ENCODE peak calls at places on chromosomes 6 and 20, in six cellular contexts. Z is heart left ventricle, W is heart right ventricle, P is psoas muscle, X is AG04450, N is epithelial cell of esophagus. Y is an unnamed sample.

GRCh38 chr20:51565741-51566140 is 23.2 kb upstream of the NFATC2 start:
- DNase-seq in Z (no peak), W (no peak), P (no peak), X (no peak), N (no peak), Y (no peak)

GRCh38 chr6:15588966-15589634 is 73.7 kb downstream of the DTNBP1 start:
- DNase-seq in Z (no peak), W (no peak), P (no peak), X (peak; percentile 43), N (peak; percentile 63), Y (no peak)

GRCh38 chr20:24589381-24589780 is 120.0 kb downstream of the SYNDIG1 start:
- DNase-seq in Z (no peak), W (no peak), P (no peak), X (no peak), N (no peak), Y (no peak)

GRCh38 chr6:112198582-112198981 is 55.8 kb downstream of the LAMA4 start:
- DNase-seq in Z (no peak), W (no peak), P (no peak), X (no peak), N (no peak), Y (no peak)

GRCh38 chr6:148438593-148438992 is 96.0 kb downstream of the SASH1 start:
- DNase-seq in Z (no peak), W (no peak), P (no peak), X (no peak), N (no peak), Y (no peak)

GRCh38 chr6:33329058-33329457 is 11.5 kb upstream of the ZBTB22 start:
- DNase-seq in Z (no peak), W (no peak), P (no peak), X (no peak), N (peak; percentile 20), Y (no peak)

GRCh38 chr6:18245642-18246041 is 18.7 kb downstream of the DEK start:
- DNase-seq in Z (no peak), W (no peak), P (no peak), X (no peak), N (no peak), Y (no peak)

GRCh38 chr6:150139533-150139932 is 3.3 kb upstream of the PPP1R14C start:
- DNase-seq in Z (no peak), W (no peak), P (no peak), X (no peak), N (no peak), Y (peak; percentile 61)

GRCh38 chr6:75932067-75932466 is 140.4 kb downstream of the IMPG1 start:
- DNase-seq in Z (peak; percentile 22), W (no peak), P (no peak), X (no peak), N (peak; percentile 41), Y (no peak)

GRCh38 chr6:108618623-108619152 is 58.0 kb downstream of the FOXO3 start:
- DNase-seq in Z (no peak), W (no peak), P (no peak), X (no peak), N (no peak), Y (no peak)

GRCh38 chr6:40409716-40410397 is 177.3 kb downstream of the LRFN2 start:
- DNase-seq in Z (no peak), W (no peak), P (no peak), X (no peak), N (peak; percentile 69), Y (no peak)

GRCh38 chr6:78947962-78948361 is 80.6 kb downstream of the IRAK1BP1 start:
- DNase-seq in Z (no peak), W (no peak), P (no peak), X (peak; percentile 18), N (peak; percentile 19), Y (no peak)

GRCh38 chr6:90028995-90029635 is 134.8 kb downstream of the GJA10 start:
- DNase-seq in Z (no peak), W (no peak), P (no peak), X (no peak), N (no peak), Y (no peak)

GRCh38 chr6:14423330-14423729 is 305.8 kb downstream of the CD83 start:
- DNase-seq in Z (peak; percentile 59), W (peak; percentile 75), P (no peak), X (no peak), N (no peak), Y (no peak)

GRCh38 chr6:74879970-74880369 is 325.9 kb downstream of the COL12A1 start:
- DNase-seq in Z (no peak), W (no peak), P (no peak), X (no peak), N (no peak), Y (no peak)

GRCh38 chr20:15759546-15760216 is 813.6 kb downstream of the KIF16B start:
- DNase-seq in Z (no peak), W (no peak), P (no peak), X (no peak), N (peak; percentile 12), Y (no peak)

GRCh38 chr20:52076164-52076563 is 115.4 kb downstream of the ZFP64 start:
- DNase-seq in Z (no peak), W (no peak), P (no peak), X (no peak), N (no peak), Y (peak; percentile 17)

DNA sequence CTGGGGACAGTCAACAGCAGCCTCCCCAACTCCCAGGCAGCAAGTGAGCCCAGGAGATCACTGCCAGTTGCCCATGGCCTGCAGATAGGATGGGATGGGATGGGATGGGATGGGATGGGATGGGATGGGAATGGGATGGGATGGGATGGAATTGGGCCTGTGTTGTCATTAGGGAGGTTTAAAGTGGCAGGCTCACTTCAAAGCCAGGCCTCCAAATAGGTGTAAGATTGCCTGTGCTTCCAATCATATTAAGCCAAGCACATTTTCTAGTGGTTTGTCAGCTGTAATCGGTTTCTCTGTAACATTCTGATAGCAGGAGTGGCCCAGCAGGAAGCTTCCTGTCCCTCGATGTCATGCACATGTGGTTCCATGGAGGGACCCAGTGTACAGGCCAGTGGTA is 82.7 kb upstream of the NXT1 start:
- DNase-seq in Z (no peak), W (no peak), P (no peak), X (no peak), N (no peak), Y (no peak)
- H3K4me3 ChIP-seq in Z (no peak overlapping the region), W (no peak overlapping the region), P (no peak overlapping the region), X (no peak overlapping the region), N (no peak overlapping the region), Y (no peak overlapping the region)

DNA sequence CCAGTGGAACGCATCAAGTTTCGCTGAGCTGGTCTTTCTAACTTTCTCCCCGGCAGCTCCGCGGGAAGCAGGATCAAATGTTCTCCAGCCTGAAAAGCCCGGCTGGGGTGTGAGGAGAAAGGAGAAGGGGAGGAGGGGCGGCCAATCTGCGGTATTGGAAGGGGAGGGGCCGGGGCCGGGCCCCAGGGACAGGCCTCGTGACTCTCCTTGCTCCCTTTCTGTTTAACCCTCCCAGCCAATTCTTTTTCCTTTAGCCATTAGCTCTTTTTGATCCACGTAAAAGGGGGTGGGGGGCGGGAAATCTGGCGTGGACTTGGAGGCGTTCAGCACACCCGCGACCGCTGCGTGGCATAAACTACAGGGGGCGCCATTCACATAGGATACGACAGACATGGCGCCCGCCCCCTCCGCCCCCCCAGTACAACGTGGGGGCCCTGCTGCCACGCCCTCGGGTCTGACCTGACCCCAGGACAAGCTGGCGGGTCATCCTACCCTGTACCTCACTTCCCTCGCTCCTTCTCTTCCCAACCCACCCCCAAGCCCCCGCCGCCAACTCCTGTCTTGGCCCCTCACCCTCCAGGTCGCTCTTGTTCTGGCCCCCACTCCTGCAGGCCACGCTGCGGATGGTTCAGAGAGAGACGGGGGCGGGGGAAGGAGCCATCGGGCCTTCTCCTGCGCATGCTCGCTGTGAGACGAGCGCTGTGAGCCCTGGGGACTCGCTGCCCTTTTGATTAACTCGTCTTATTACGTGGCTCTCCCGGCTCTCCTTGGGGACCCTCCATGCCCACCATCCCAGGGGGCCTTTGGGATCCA is 7.8 kb upstream of the MDGA1 start:
- DNase-seq in Z (peak; percentile 85), W (peak; percentile 86), P (peak; percentile 83), X (no peak), N (peak; percentile 47), Y (no peak)
- TF ChIP-seq CTCF in Z (peak; percentile 83), W (peak; percentile 38), P (peak; percentile 55), X (peak; percentile 69), N (peak; percentile 39), Y (no peak)

DNA sequence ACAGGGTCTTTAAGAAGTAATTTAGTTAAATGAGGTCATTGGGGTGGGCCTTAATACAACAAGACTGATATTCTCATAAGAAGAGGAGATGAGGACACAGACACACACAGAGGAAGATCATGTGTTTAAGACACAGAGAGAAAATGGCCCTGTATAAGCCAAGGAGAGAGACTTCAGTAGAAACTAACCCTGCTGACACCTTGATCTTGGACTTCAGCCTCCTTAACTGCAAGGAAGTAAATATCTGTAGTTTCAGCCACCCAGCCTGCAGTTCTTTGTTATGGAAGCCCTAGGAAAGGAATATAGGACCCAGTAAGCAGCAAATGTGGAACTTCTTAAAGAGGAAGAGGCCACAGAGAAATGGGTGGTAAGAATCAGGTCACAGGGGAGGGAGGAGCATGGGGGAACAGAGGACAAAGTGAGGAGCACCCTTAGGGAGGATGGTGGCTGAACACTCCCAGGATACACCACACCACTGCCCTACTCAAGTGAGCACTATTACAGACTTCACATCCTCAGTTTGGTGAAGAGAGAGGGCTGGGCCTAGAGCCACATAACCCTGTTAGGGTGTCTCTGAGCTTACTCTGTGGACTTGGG is 757 bp downstream of the SIRPB1 start:
- DNase-seq in Z (no peak), W (no peak), P (no peak), X (no peak), N (no peak), Y (no peak)
- H3K4me3 ChIP-seq in Z (no peak overlapping the region), W (peak overlapping the region; percentile 33), P (no peak overlapping the region), X (no peak overlapping the region), N (no peak overlapping the region), Y (no peak overlapping the region)

GRCh38 chr6:121356575-121356974 is 22.3 kb upstream of the TBC1D32 start:
- DNase-seq in Z (no peak), W (no peak), P (no peak), X (no peak), N (no peak), Y (no peak)
- TF ChIP-seq CTCF in Z (no peak), W (no peak), P (no peak), X (peak; percentile 26), N (peak; percentile 21), Y (peak; percentile 2)

DNA sequence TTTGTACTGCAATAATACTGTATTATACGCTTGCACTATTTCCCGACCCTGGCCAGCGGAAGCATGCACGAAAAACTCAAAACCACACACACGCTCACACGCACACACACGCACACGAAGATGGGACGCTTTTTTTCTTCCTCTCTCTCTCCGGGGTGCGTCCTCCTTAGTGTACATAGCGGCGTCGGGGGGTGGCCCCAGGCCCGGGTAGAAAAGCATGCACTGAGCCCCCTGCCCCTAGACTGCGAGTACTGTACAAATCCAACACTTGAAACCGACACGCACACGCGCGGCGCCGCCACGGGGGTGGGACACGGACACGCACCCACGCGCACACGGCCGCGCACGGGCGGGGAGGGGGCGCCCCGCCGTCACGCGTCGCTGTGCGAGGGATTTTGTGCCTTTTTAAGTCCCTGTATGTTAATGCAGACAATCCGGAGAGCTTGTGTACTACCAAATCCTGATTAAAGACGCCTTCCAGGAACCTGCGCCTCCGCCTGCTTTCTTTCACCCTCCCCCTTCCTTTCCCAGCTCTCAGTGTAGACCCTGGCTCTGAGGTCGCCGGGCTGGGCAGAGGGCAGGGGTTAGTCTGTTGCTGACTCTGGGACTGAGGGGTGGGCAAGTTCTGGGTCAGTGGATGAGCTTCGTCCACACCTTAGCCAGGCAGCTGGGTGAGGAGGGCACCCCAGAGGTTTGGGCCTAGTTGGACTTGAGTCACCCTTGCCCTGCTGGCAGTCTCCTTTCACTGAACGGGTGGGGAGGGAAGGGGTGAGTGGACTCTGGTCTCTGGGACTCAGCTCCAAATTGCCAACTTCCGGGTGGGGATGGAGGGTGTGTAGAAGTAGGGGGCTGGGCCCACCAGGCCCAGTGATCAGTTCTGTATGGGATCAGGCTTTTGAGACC is 21.6 kb upstream of the SLC22A7 start:
- DNase-seq in Z (no peak), W (no peak), P (no peak), X (no peak), N (no peak), Y (no peak)
- H3K4me3 ChIP-seq in Z (no peak overlapping the region), W (peak overlapping the region; percentile 48), P (peak overlapping the region; percentile 59), X (no peak overlapping the region), N (no peak overlapping the region), Y (no peak overlapping the region)